ENCODE peak calls at places on chromosomes 4 and X, in eight cellular contexts. W, C, P, L, X, S, I and M are unnamed samples.

GRCh38 chr4:16843831-16844508 is 54.5 kb downstream of the LDB2 start:
- DNase-seq in W (no peak), C (no peak), P (no peak), L (peak; percentile 53), X (no peak), S (no peak), I (peak; percentile 34), M (no peak)

GRCh38 chr4:113394730-113395530 is 345.5 kb downstream of the ANK2 start:
- DNase-seq in W (peak; percentile 3), C (peak; percentile 63), P (peak; percentile 14), L (peak; percentile 67), X (peak; percentile 79), S (peak; percentile 53), I (peak; percentile 93), M (peak; percentile 64)

GRCh38 chrX:10017866-10018265 is 50.7 kb downstream of the CLDN34 start:
- DNase-seq in W (no peak), C (peak; percentile 42), P (no peak), L (no peak), X (no peak), S (peak; percentile 31), I (peak; percentile 56), M (no peak)

GRCh38 chrX:8867454-8867853 is 66.3 kb upstream of the FAM9A start:
- DNase-seq in W (no peak), C (no peak), P (no peak), L (no peak), X (no peak), S (no peak), I (no peak), M (no peak)

GRCh38 chr4:73069338-73070071 is at the start of gene COX18:
- DNase-seq in W (peak; percentile 91), C (peak; percentile 99), P (peak; percentile 58), L (peak; percentile 95), X (peak; percentile 96), S (peak; percentile 90), I (peak; percentile 99), M (peak; percentile 96)

GRCh38 chrX:20515841-20516461 is 249.2 kb upstream of the RPS6KA3 start:
- DNase-seq in W (no peak), C (no peak), P (no peak), L (peak; percentile 49), X (peak; percentile 20), S (peak; percentile 22), I (peak; percentile 51), M (peak; percentile 53)

GRCh38 chr4:5952286-5953002 is 59.6 kb upstream of the CRMP1 start:
- DNase-seq in W (no peak), C (no peak), P (no peak), L (no peak), X (no peak), S (no peak), I (no peak), M (no peak)

GRCh38 chr4:128768373-128768996 is 41.0 kb upstream of the JADE1 start:
- DNase-seq in W (no peak), C (no peak), P (no peak), L (no peak), X (no peak), S (no peak), I (peak; percentile 50), M (no peak)

GRCh38 chr4:15398732-15399131 is 29.1 kb upstream of the C1QTNF7 start:
- DNase-seq in W (no peak), C (no peak), P (no peak), L (no peak), X (no peak), S (no peak), I (no peak), M (no peak)

GRCh38 chr4:39320381-39321115 is 45.6 kb downstream of the RFC1 start:
- DNase-seq in W (no peak), C (no peak), P (no peak), L (no peak), X (no peak), S (no peak), I (no peak), M (no peak)

GRCh38 chr4:183349673-183350072 is 27.4 kb upstream of the CLDN24 start:
- DNase-seq in W (no peak), C (no peak), P (no peak), L (peak; percentile 89), X (no peak), S (no peak), I (no peak), M (no peak)